ENCODE peak calls at places on chromosomes 4 and X, in eight cellular contexts. T is IMR-90; P is body of pancreas; E is CD4-positive, alpha-beta T cell; H is prostate gland; A is adrenal gland; B is breast epithelium; C is tibial artery. K is an unnamed sample.

GRCh38 chrX:123993326-123993725 is 31.8 kb downstream of the STAG2 start:
- DNase-seq in T (peak; percentile 81), P (no peak), E (no peak), H (no peak), A (no peak), B (no peak), C (no peak), K (no peak)

GRCh38 chrX:55624403-55624802 is 1.2 kb downstream of the FOXR2 start:
- DNase-seq in T (no peak), P (no peak), E (no peak), H (no peak), A (peak; percentile 66), B (no peak), C (no peak), K (no peak)

GRCh38 chrX:97705936-97706335 is 822.2 kb downstream of the RPA4 start:
- DNase-seq in T (peak; percentile 2), P (no peak), E (no peak), H (no peak), A (no peak), B (no peak), C (no peak), K (no peak)

GRCh38 chrX:12955882-12956703 is 18.8 kb upstream of the TMSB4X start:
- DNase-seq in T (peak; percentile 84), P (peak; percentile 29), E (no peak), H (no peak), A (peak; percentile 75), B (no peak), C (peak; percentile 71), K (no peak)

GRCh38 chr4:151674804-151675290 is 86.0 kb downstream of the GATB start:
- DNase-seq in T (no peak), P (peak; percentile 65), E (no peak), H (peak; percentile 78), A (peak; percentile 85), B (peak; percentile 71), C (peak; percentile 71), K (peak; percentile 88)

GRCh38 chr4:153488719-153489384 is 22.7 kb downstream of the TMEM131L start:
- DNase-seq in T (no peak), P (no peak), E (no peak), H (no peak), A (no peak), B (no peak), C (peak; percentile 80), K (peak; percentile 75)

GRCh38 chr4:73438582-73439215 is 2.7 kb downstream of the AFP start:
- DNase-seq in T (no peak), P (no peak), E (no peak), H (no peak), A (no peak), B (no peak), C (no peak), K (no peak)

GRCh38 chrX:22366166-22366702 is 93.5 kb downstream of the CBLL2 start:
- DNase-seq in T (peak; percentile 27), P (no peak), E (no peak), H (no peak), A (no peak), B (no peak), C (no peak), K (no peak)

GRCh38 chr4:57612279-57612678 is 502.1 kb upstream of the IGFBP7 start:
- DNase-seq in T (no peak), P (no peak), E (no peak), H (no peak), A (no peak), B (no peak), C (no peak), K (no peak)

GRCh38 chrX:118971552-118971951 is 2.9 kb upstream of the LONRF3 start:
- DNase-seq in T (no peak), P (no peak), E (no peak), H (no peak), A (no peak), B (no peak), C (no peak), K (peak; percentile 73)

GRCh38 chrX:40281341-40282005 is 183.7 kb upstream of the BCOR start:
- DNase-seq in T (no peak), P (no peak), E (no peak), H (no peak), A (no peak), B (no peak), C (no peak), K (no peak)

GRCh38 chr4:78661923-78662521 is 110.5 kb downstream of the ANXA3 start:
- DNase-seq in T (peak; percentile 33), P (no peak), E (no peak), H (no peak), A (no peak), B (no peak), C (no peak), K (no peak)

GRCh38 chrX:153771261-153771681 is 7.2 kb downstream of the PLXNB3 start:
- DNase-seq in T (no peak), P (no peak), E (no peak), H (no peak), A (no peak), B (no peak), C (no peak), K (no peak)

GRCh38 chrX:153771686-153772607 is 7.9 kb downstream of the PLXNB3 start:
- DNase-seq in T (no peak), P (no peak), E (no peak), H (no peak), A (no peak), B (no peak), C (no peak), K (peak; percentile 28)

GRCh38 chrX:153769158-153769864 is 5.3 kb downstream of the PLXNB3 start:
- DNase-seq in T (no peak), P (no peak), E (no peak), H (no peak), A (no peak), B (no peak), C (no peak), K (peak; percentile 29)

GRCh38 chrX:153769865-153770605 is 6.0 kb downstream of the PLXNB3 start:
- DNase-seq in T (no peak), P (no peak), E (no peak), H (no peak), A (no peak), B (no peak), C (no peak), K (peak; percentile 36)

GRCh38 chrX:153770606-153771175 is 6.6 kb downstream of the PLXNB3 start:
- DNase-seq in T (no peak), P (no peak), E (no peak), H (no peak), A (no peak), B (no peak), C (no peak), K (peak; percentile 30)
- H3K27ac ChIP-seq in T (no peak overlapping the region), P (no peak overlapping the region), E (no peak overlapping the region), H (no peak overlapping the region), A (no peak overlapping the region), B (no peak overlapping the region), C (no peak overlapping the region), K (no peak overlapping the region)

GRCh38 chr4:12961713-12962112 is 522.4 kb downstream of the RAB28 start:
- DNase-seq in T (no peak), P (no peak), E (no peak), H (no peak), A (no peak), B (no peak), C (no peak), K (no peak)

GRCh38 chr4:12957108-12957507 is 527.0 kb downstream of the RAB28 start:
- DNase-seq in T (no peak), P (no peak), E (no peak), H (no peak), A (no peak), B (no peak), C (no peak), K (no peak)

GRCh38 chr4:12956026-12956425 is 528.1 kb downstream of the RAB28 start:
- DNase-seq in T (no peak), P (no peak), E (no peak), H (no peak), A (no peak), B (no peak), C (no peak), K (no peak)
- TF ChIP-seq CTCF in T (no peak), P (no peak), E (no peak), H (no peak), A (no peak), B (no peak), C (no peak), K (no peak)

DNA sequence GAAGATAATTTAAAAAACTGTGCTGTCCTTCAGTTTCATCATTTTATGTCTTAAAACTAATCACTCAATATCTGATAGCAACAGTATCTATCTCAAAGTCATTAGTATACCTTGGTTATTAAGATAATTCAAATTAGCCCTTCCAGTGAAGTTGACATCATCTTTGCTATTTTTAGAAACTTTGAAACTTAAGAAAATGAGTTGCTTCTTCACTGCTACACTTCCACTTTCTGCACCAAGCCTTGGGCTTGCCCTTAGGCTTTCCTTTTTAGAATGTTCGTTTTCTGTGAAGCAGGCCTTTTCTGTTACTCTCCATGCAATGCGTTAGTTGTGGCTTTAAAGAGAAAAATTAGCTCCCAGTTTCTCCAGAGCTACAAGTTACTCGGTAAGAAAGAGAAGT is 4.4 kb upstream of the VAMP7 start:
- DNase-seq in T (no peak), P (no peak), E (no peak), H (no peak), A (no peak), B (no peak), C (no peak), K (no peak)
- H3K27ac ChIP-seq in T (no peak overlapping the region), P (no peak overlapping the region), E (no peak overlapping the region), H (no peak overlapping the region), A (no peak overlapping the region), B (no peak overlapping the region), C (no peak overlapping the region), K (no peak overlapping the region)

GRCh38 chr4:76750716-76751115 is 147.2 kb downstream of the SOWAHB start:
- DNase-seq in T (no peak), P (no peak), E (no peak), H (no peak), A (no peak), B (no peak), C (no peak), K (no peak)

GRCh38 chr4:76753814-76754213 is 144.1 kb downstream of the SOWAHB start:
- DNase-seq in T (peak; percentile 98), P (no peak), E (no peak), H (no peak), A (no peak), B (no peak), C (no peak), K (no peak)

GRCh38 chr4:76751612-76752343 is 146.2 kb downstream of the SOWAHB start:
- DNase-seq in T (no peak), P (no peak), E (no peak), H (no peak), A (no peak), B (no peak), C (no peak), K (no peak)

GRCh38 chr4:76754439-76754838 is 143.5 kb downstream of the SOWAHB start:
- DNase-seq in T (no peak), P (no peak), E (no peak), H (no peak), A (no peak), B (no peak), C (no peak), K (no peak)

DNA sequence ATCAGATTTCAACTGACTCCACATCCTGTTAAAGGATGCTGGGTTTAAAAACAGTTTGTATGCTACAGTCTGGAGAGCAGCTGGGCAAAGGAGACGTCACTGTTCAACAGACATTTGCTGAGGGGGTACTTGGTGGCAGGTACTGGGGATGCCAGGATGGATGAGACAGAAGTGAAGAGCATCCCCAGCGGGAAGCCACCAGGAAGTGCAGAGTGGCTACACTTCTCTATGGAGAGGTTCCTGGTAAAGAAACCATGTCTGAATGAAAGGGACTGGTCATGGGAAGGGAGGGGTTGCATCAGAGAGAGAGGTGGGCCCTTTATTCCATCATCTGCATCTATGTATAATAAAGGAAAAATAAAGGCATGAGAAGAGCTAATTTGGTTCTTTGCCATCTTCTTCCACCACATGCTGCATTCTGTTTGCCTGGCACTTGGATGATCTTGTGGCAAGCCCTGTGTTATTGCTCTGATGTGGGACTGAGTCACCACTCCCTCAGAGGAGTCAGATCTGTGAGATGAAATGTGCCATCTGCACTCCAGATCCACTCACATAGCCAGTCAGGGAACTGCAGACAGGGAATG is 144.9 kb downstream of the SOWAHB start:
- DNase-seq in T (peak; percentile 100), P (no peak), E (no peak), H (no peak), A (peak; percentile 71), B (no peak), C (peak; percentile 72), K (no peak)
- TF ChIP-seq CTCF in T (no peak), P (no peak), E (no peak), H (no peak), A (no peak), B (no peak), C (no peak), K (no peak)

K was measured in endodermal cell.